ENCODE peak calls at places on chromosomes 16 and 17, in six cellular contexts. One of them, this sample, is unnamed.

GRCh38 chr17:9284884-9285283 is 263.6 kb downstream of the NTN1 start:
- DNase-seq in NCI-H1436 treated with DMSO at 0.1 percent for 48 hours: no peak
- DNase-seq in NCI-H1105 treated with DMSO at 0.1 percent for 48 hours: no peak
- DNase-seq in NCI-H345: no peak
- DNase-seq in hepatic stellate cell: no peak
- DNase-seq in NCI-H2029 treated with DMSO at 0.1 percent for 48 hours: no peak
- DNase-seq in this sample: no peak

GRCh38 chr17:77327566-77328463 is 187.0 kb downstream of the SEC14L1 start:
- DNase-seq in NCI-H1436 treated with DMSO at 0.1 percent for 48 hours: no peak
- DNase-seq in NCI-H1105 treated with DMSO at 0.1 percent for 48 hours: no peak
- DNase-seq in NCI-H345: no peak
- DNase-seq in hepatic stellate cell: no peak
- DNase-seq in NCI-H2029 treated with DMSO at 0.1 percent for 48 hours: no peak
- DNase-seq in this sample: no peak

GRCh38 chr17:60610481-60610880 is 10.5 kb downstream of the PPM1D start:
- DNase-seq in NCI-H1436 treated with DMSO at 0.1 percent for 48 hours: no peak
- DNase-seq in NCI-H1105 treated with DMSO at 0.1 percent for 48 hours: peak
- DNase-seq in NCI-H345: peak
- DNase-seq in hepatic stellate cell: no peak
- DNase-seq in NCI-H2029 treated with DMSO at 0.1 percent for 48 hours: no peak
- DNase-seq in this sample: no peak

GRCh38 chr17:39244016-39244599 is 18.4 kb upstream of the STAC2 start:
- DNase-seq in NCI-H1436 treated with DMSO at 0.1 percent for 48 hours: no peak
- DNase-seq in NCI-H1105 treated with DMSO at 0.1 percent for 48 hours: no peak
- DNase-seq in NCI-H345: no peak
- DNase-seq in hepatic stellate cell: no peak
- DNase-seq in NCI-H2029 treated with DMSO at 0.1 percent for 48 hours: no peak
- DNase-seq in this sample: no peak

GRCh38 chr17:54903375-54903774 is 2.7 kb downstream of the TOM1L1 start:
- DNase-seq in NCI-H1436 treated with DMSO at 0.1 percent for 48 hours: no peak
- DNase-seq in NCI-H1105 treated with DMSO at 0.1 percent for 48 hours: no peak
- DNase-seq in NCI-H345: no peak
- DNase-seq in hepatic stellate cell: no peak
- DNase-seq in NCI-H2029 treated with DMSO at 0.1 percent for 48 hours: no peak
- DNase-seq in this sample: no peak

GRCh38 chr17:17416400-17417360 is 60.1 kb upstream of the MED9 start:
- DNase-seq in NCI-H1436 treated with DMSO at 0.1 percent for 48 hours: peak
- DNase-seq in NCI-H1105 treated with DMSO at 0.1 percent for 48 hours: no peak
- DNase-seq in NCI-H345: peak
- DNase-seq in hepatic stellate cell: peak
- DNase-seq in NCI-H2029 treated with DMSO at 0.1 percent for 48 hours: peak
- DNase-seq in this sample: no peak

GRCh38 chr17:76678330-76678729 is 32.4 kb downstream of the MXRA7 start:
- DNase-seq in NCI-H1436 treated with DMSO at 0.1 percent for 48 hours: no peak
- DNase-seq in NCI-H1105 treated with DMSO at 0.1 percent for 48 hours: no peak
- DNase-seq in NCI-H345: no peak
- DNase-seq in hepatic stellate cell: no peak
- DNase-seq in NCI-H2029 treated with DMSO at 0.1 percent for 48 hours: no peak
- DNase-seq in this sample: no peak

GRCh38 chr17:43416998-43417891 is 18.5 kb downstream of the ARL4D start:
- DNase-seq in NCI-H1436 treated with DMSO at 0.1 percent for 48 hours: peak
- DNase-seq in NCI-H1105 treated with DMSO at 0.1 percent for 48 hours: peak
- DNase-seq in NCI-H345: no peak
- DNase-seq in hepatic stellate cell: peak
- DNase-seq in NCI-H2029 treated with DMSO at 0.1 percent for 48 hours: no peak
- DNase-seq in this sample: no peak

GRCh38 chr17:6505425-6506142 is 50.8 kb downstream of the PITPNM3 start:
- DNase-seq in NCI-H1436 treated with DMSO at 0.1 percent for 48 hours: no peak
- DNase-seq in NCI-H1105 treated with DMSO at 0.1 percent for 48 hours: no peak
- DNase-seq in NCI-H345: no peak
- DNase-seq in hepatic stellate cell: peak
- DNase-seq in NCI-H2029 treated with DMSO at 0.1 percent for 48 hours: no peak
- DNase-seq in this sample: no peak

GRCh38 chr16:56814537-56815432 is 50.2 kb upstream of the SLC12A3 start:
- DNase-seq in NCI-H1436 treated with DMSO at 0.1 percent for 48 hours: no peak
- DNase-seq in NCI-H1105 treated with DMSO at 0.1 percent for 48 hours: no peak
- DNase-seq in NCI-H345: no peak
- DNase-seq in hepatic stellate cell: no peak
- DNase-seq in NCI-H2029 treated with DMSO at 0.1 percent for 48 hours: no peak
- DNase-seq in this sample: no peak

GRCh38 chr16:84443166-84443802 is 61.2 kb downstream of the MEAK7 start:
- DNase-seq in NCI-H1436 treated with DMSO at 0.1 percent for 48 hours: no peak
- DNase-seq in NCI-H1105 treated with DMSO at 0.1 percent for 48 hours: no peak
- DNase-seq in NCI-H345: no peak
- DNase-seq in hepatic stellate cell: no peak
- DNase-seq in NCI-H2029 treated with DMSO at 0.1 percent for 48 hours: no peak
- DNase-seq in this sample: no peak

GRCh38 chr17:78315355-78316114 is 44.3 kb downstream of the SOCS3 start:
- DNase-seq in NCI-H1436 treated with DMSO at 0.1 percent for 48 hours: no peak
- DNase-seq in NCI-H1105 treated with DMSO at 0.1 percent for 48 hours: no peak
- DNase-seq in NCI-H345: no peak
- DNase-seq in hepatic stellate cell: peak
- DNase-seq in NCI-H2029 treated with DMSO at 0.1 percent for 48 hours: no peak
- DNase-seq in this sample: peak

GRCh38 chr16:83804366-83804765 is 3.4 kb upstream of the HSBP1 start:
- DNase-seq in NCI-H1436 treated with DMSO at 0.1 percent for 48 hours: no peak
- DNase-seq in NCI-H1105 treated with DMSO at 0.1 percent for 48 hours: no peak
- DNase-seq in NCI-H345: no peak
- DNase-seq in hepatic stellate cell: no peak
- DNase-seq in NCI-H2029 treated with DMSO at 0.1 percent for 48 hours: no peak
- DNase-seq in this sample: no peak

GRCh38 chr17:6868579-6868978 is 37.0 kb upstream of the TEKT1 start:
- DNase-seq in NCI-H1436 treated with DMSO at 0.1 percent for 48 hours: no peak
- DNase-seq in NCI-H1105 treated with DMSO at 0.1 percent for 48 hours: no peak
- DNase-seq in NCI-H345: no peak
- DNase-seq in hepatic stellate cell: no peak
- DNase-seq in NCI-H2029 treated with DMSO at 0.1 percent for 48 hours: no peak
- DNase-seq in this sample: peak

GRCh38 chr17:17933775-17934174 is 38.4 kb downstream of the TOM1L2 start:
- DNase-seq in NCI-H1436 treated with DMSO at 0.1 percent for 48 hours: no peak
- DNase-seq in NCI-H1105 treated with DMSO at 0.1 percent for 48 hours: no peak
- DNase-seq in NCI-H345: no peak
- DNase-seq in hepatic stellate cell: no peak
- DNase-seq in NCI-H2029 treated with DMSO at 0.1 percent for 48 hours: no peak
- DNase-seq in this sample: no peak

GRCh38 chr16:1678500-1679098 is 520 bp downstream of the JPT2 start:
- DNase-seq in NCI-H1436 treated with DMSO at 0.1 percent for 48 hours: no peak
- DNase-seq in NCI-H1105 treated with DMSO at 0.1 percent for 48 hours: peak
- DNase-seq in NCI-H345: peak
- DNase-seq in hepatic stellate cell: peak
- DNase-seq in NCI-H2029 treated with DMSO at 0.1 percent for 48 hours: no peak
- DNase-seq in this sample: peak

GRCh38 chr17:2950846-2951245 is 112.6 kb downstream of the OR1D5 start:
- DNase-seq in NCI-H1436 treated with DMSO at 0.1 percent for 48 hours: no peak
- DNase-seq in NCI-H1105 treated with DMSO at 0.1 percent for 48 hours: no peak
- DNase-seq in NCI-H345: no peak
- DNase-seq in hepatic stellate cell: no peak
- DNase-seq in NCI-H2029 treated with DMSO at 0.1 percent for 48 hours: no peak
- DNase-seq in this sample: no peak

GRCh38 chr16:11181242-11181888 is 74.6 kb downstream of the SOCS1 start:
- DNase-seq in NCI-H1436 treated with DMSO at 0.1 percent for 48 hours: no peak
- DNase-seq in NCI-H1105 treated with DMSO at 0.1 percent for 48 hours: no peak
- DNase-seq in NCI-H345: no peak
- DNase-seq in hepatic stellate cell: no peak
- DNase-seq in NCI-H2029 treated with DMSO at 0.1 percent for 48 hours: no peak
- DNase-seq in this sample: no peak

GRCh38 chr17:56899403-56899802 is 14.4 kb downstream of the TRIM25 start:
- DNase-seq in NCI-H1436 treated with DMSO at 0.1 percent for 48 hours: no peak
- DNase-seq in NCI-H1105 treated with DMSO at 0.1 percent for 48 hours: no peak
- DNase-seq in NCI-H345: no peak
- DNase-seq in hepatic stellate cell: no peak
- DNase-seq in NCI-H2029 treated with DMSO at 0.1 percent for 48 hours: no peak
- DNase-seq in this sample: no peak